ENCODE peak calls at places on chromosome 10, in four cellular contexts. F is K562, S is HepG2, H is GM12878. E is an unnamed sample.
A peak's percentile ranks its signal among the peaks of the same experiment; 100 is the strongest.

GRCh38 chr10:122649903-122650302 is 49.7 kb downstream of the C10orf120 start:
- DNase-seq in F (no peak), S (no peak), H (no peak), E (no peak)

GRCh38 chr10:133124357-133125211 is 35.4 kb upstream of the KNDC1 start:
- DNase-seq in F (peak; percentile 46), S (no peak), H (no peak), E (peak; percentile 88)

GRCh38 chr10:70456164-70456563 is 14.7 kb upstream of the NODAL start:
- DNase-seq in F (no peak), H (no peak), S (no peak), E (no peak)

GRCh38 chr10:122544493-122544892 is 16.1 kb upstream of the DMBT1 start:
- DNase-seq in H (no peak), S (no peak), F (no peak), E (no peak)

GRCh38 chr10:50373821-50374501 is 122.6 kb upstream of the ASAH2 start:
- DNase-seq in F (no peak), S (no peak), H (no peak), E (no peak)

GRCh38 chr10:48649349-48649944 is 35.2 kb upstream of the WDFY4 start:
- DNase-seq in S (no peak), F (no peak), H (no peak), E (no peak)

GRCh38 chr10:15370741-15371701 is at the start of gene FAM171A1:
- DNase-seq in F (peak; percentile 79), S (no peak), H (no peak), E (no peak)

GRCh38 chr10:24825551-24825950 is 101.9 kb upstream of the ARHGAP21 start:
- DNase-seq in F (no peak), H (no peak), S (no peak), E (no peak)

GRCh38 chr10:117350905-117351304 is 24.3 kb downstream of the PDZD8 start:
- DNase-seq in S (no peak), H (no peak), F (no peak), E (no peak)

GRCh38 chr10:79028056-79028430 is 40.7 kb upstream of the ZMIZ1 start:
- DNase-seq in S (no peak), F (no peak), H (no peak), E (no peak)

GRCh38 chr10:59512951-59513350 is 150.6 kb upstream of the FAM13C start:
- DNase-seq in F (no peak), S (no peak), H (no peak), E (no peak)

GRCh38 chr10:48780341-48780740 is 95.7 kb downstream of the WDFY4 start:
- DNase-seq in F (no peak), S (no peak), H (no peak), E (no peak)

GRCh38 chr10:118374404-118374803 is 32.3 kb upstream of the FAM204A start:
- DNase-seq in S (no peak), H (no peak), F (no peak), E (no peak)

GRCh38 chr10:124756156-124756555 is 12.0 kb upstream of the FAM53B start:
- DNase-seq in H (no peak), S (no peak), F (no peak), E (no peak)

GRCh38 chr10:89373916-89374711 is 3.7 kb upstream of the IFIT1B start:
- DNase-seq in H (no peak), F (no peak), S (peak; percentile 93), E (no peak)

GRCh38 chr10:127148066-127148932 is 48.1 kb downstream of the INSYN2A start:
- DNase-seq in H (no peak), F (no peak), S (no peak), E (no peak)

GRCh38 chr10:103795634-103796265 is 59.6 kb downstream of the SH3PXD2A start:
- DNase-seq in F (no peak), H (no peak), S (no peak), E (no peak)

GRCh38 chr10:125782055-125782454 is 6.4 kb upstream of the MMP21 start:
- DNase-seq in H (no peak), F (no peak), S (no peak), E (no peak)

GRCh38 chr10:69057261-69057950 is 30.5 kb upstream of the SRGN start:
- DNase-seq in S (peak; percentile 27), H (no peak), F (no peak), E (peak; percentile 47)

GRCh38 chr10:119680668-119681070 is 29.5 kb downstream of the BAG3 start:
- DNase-seq in F (no peak), H (no peak), S (no peak), E (no peak)

GRCh38 chr10:8331896-8332729 is 277.6 kb downstream of the GATA3 start:
- DNase-seq in F (no peak), H (no peak), S (no peak), E (peak; percentile 59)

GRCh38 chr10:103838851-103839512 is 16.4 kb downstream of the SH3PXD2A start:
- DNase-seq in S (no peak), F (no peak), H (no peak), E (no peak)

GRCh38 chr10:26962835-26963234 is 102.1 kb upstream of the ABI1 start:
- DNase-seq in S (no peak), F (no peak), H (no peak), E (no peak)

GRCh38 chr10:3877092-3878000 is 92.3 kb upstream of the KLF6 start:
- DNase-seq in F (no peak), H (no peak), S (no peak), E (no peak)

GRCh38 chr10:30985552-30985951 is 46.1 kb downstream of the ZNF438 start:
- DNase-seq in F (no peak), H (no peak), S (no peak), E (no peak)

GRCh38 chr10:90577569-90577968 is 280.3 kb downstream of the HTR7 start:
- DNase-seq in F (no peak), S (no peak), H (no peak), E (no peak)

GRCh38 chr10:47253651-47254375 is 46.2 kb upstream of the GDF10 start:
- DNase-seq in S (no peak), F (no peak), H (no peak), E (peak; percentile 43)

GRCh38 chr10:100325164-100325563 is 4.9 kb downstream of the PKD2L1 start:
- DNase-seq in F (peak; percentile 56), S (no peak), H (no peak), E (peak; percentile 75)

GRCh38 chr10:31620236-31621151 is 301.5 kb downstream of the ZEB1 start:
- DNase-seq in H (no peak), F (peak; percentile 42), S (no peak), E (peak; percentile 36)

GRCh38 chr10:103507235-103508191 is 14.0 kb downstream of the NEURL1 start:
- DNase-seq in H (no peak), F (no peak), S (no peak), E (no peak)

GRCh38 chr10:29533696-29534285 is 101.0 kb downstream of the SVIL start:
- DNase-seq in H (no peak), F (no peak), S (no peak), E (no peak)

GRCh38 chr10:125062244-125063208 is 97.8 kb downstream of the CTBP2 start:
- DNase-seq in S (no peak), F (no peak), H (no peak), E (no peak)

GRCh38 chr10:23886355-23886754 is 322.6 kb upstream of the KIAA1217 start:
- DNase-seq in F (no peak), S (peak; percentile 5), H (no peak), E (no peak)

GRCh38 chr10:124232686-124233545 is 139.5 kb upstream of the CHST15 start:
- DNase-seq in F (no peak), S (no peak), H (no peak), E (no peak)

GRCh38 chr10:12419279-12419847 is 70.0 kb downstream of the CAMK1D start:
- DNase-seq in S (no peak), H (no peak), F (no peak), E (no peak)

GRCh38 chr10:31947144-31947926 is 18.7 kb upstream of the ARHGAP12 start:
- DNase-seq in F (no peak), S (peak; percentile 82), H (no peak), E (no peak)

GRCh38 chr10:5546891-5547683 is 22.3 kb downstream of the CALML3 start:
- DNase-seq in H (no peak), S (peak; percentile 34), F (no peak), E (no peak)
- H3K9ac ChIP-seq in H (no peak overlapping the region), S (peak overlapping the region; percentile 84), F (peak overlapping the region; percentile 81), E (no peak overlapping the region)

DNA sequence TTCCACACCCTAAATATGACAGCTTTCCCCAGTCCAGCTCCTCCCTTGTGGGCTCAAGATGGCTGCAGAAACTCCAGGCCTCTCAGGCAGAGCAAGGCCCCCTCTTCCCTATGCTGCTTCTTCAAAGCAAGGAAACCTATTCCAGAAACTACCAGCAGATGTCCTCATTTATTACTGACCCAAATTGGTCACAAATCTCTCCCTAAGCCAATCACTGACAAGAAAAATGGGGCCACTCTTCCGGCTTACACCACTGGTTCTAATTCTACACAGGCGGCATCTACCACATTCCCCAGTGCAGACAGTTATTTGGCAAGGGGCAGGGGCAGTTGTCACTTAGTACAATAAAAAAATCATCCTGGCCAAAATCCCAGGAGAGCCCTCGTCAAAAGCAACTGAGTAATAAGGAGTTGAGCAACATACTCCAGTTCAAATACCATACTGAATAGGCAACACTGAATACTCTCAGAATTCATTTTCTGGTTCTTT is 150.4 kb downstream of the SFMBT2 start:
- DNase-seq in S (peak; percentile 45), H (peak; percentile 30), F (peak; percentile 69), E (peak; percentile 15)
- TF ChIP-seq CBX5 in S (no peak), H (no peak), F (no peak), E (no peak)

GRCh38 chr10:131587976-131588680 is 276.6 kb upstream of the TCERG1L start:
- DNase-seq in F (no peak), S (no peak), H (no peak), E (no peak)
- TF ChIP-seq POLR2AphosphoS5 in F (no peak), S (no peak), H (no peak), E (no peak)

GRCh38 chr10:102289356-102289755 is 44.0 kb downstream of the GBF1 start:
- DNase-seq in H (no peak), S (no peak), F (no peak), E (no peak)

GRCh38 chr10:102289840-102290239 is 44.5 kb downstream of the GBF1 start:
- DNase-seq in H (no peak), S (no peak), F (no peak), E (no peak)

GRCh38 chr10:102287538-102287937 is 42.2 kb downstream of the GBF1 start:
- DNase-seq in F (no peak), S (no peak), H (no peak), E (no peak)

GRCh38 chr10:102287991-102288390 is 42.7 kb downstream of the GBF1 start:
- DNase-seq in S (no peak), H (no peak), F (no peak), E (no peak)

GRCh38 chr10:102291221-102291905 is 46.0 kb downstream of the GBF1 start:
- DNase-seq in F (no peak), H (no peak), S (no peak), E (no peak)
- H3K9ac ChIP-seq in F (no peak overlapping the region), H (no peak overlapping the region), S (no peak overlapping the region), E (no peak overlapping the region)

GRCh38 chr10:78002541-78003284 is 26.6 kb downstream of the POLR3A start:
- DNase-seq in F (no peak), S (no peak), H (no peak), E (no peak)
- TF ChIP-seq CBX5 in F (no peak), S (no peak), H (no peak), E (no peak)

GRCh38 chr10:788796-789748 is 99.6 kb upstream of the DIP2C start:
- DNase-seq in F (peak; percentile 86), S (peak; percentile 82), H (no peak), E (no peak)
- TF ChIP-seq POLR2AphosphoS5 in F (no peak), S (peak; percentile 30), H (no peak), E (no peak)